ENCODE peak calls at places on chromosomes 12 and 14, in six cellular contexts. T, F, E, L, R and D are unnamed samples.

GRCh38 chr14:72753044-72753710 is 140.7 kb downstream of the DPF3 start:
- DNase-seq in R (no peak), L (no peak), E (no peak), T (no peak), F (no peak), D (no peak)

GRCh38 chr12:89621511-89621910 is 87.1 kb downstream of the ATP2B1 start:
- DNase-seq in L (no peak), E (no peak), R (no peak), T (no peak), F (no peak), D (no peak)

GRCh38 chr12:50825372-50825838 is 17.3 kb upstream of the TMPRSS12 start:
- DNase-seq in E (peak; percentile 18), L (no peak), T (peak; percentile 44), F (no peak), R (peak; percentile 18), D (peak; percentile 19)

GRCh38 chr14:101458536-101459391 is 102.5 kb upstream of the DIO3 start:
- DNase-seq in F (no peak), L (no peak), T (no peak), R (no peak), E (no peak), D (no peak)

GRCh38 chr14:24143511-24143910 is 2.1 kb upstream of the EMC9 start:
- DNase-seq in R (no peak), L (no peak), T (no peak), E (no peak), F (no peak), D (no peak)

GRCh38 chr12:3962661-3963483 is 89.7 kb upstream of the PARP11 start:
- DNase-seq in T (no peak), L (peak; percentile 66), R (no peak), F (no peak), E (no peak), D (no peak)

GRCh38 chr12:52058631-52059324 is 7.5 kb downstream of the NR4A1 start:
- DNase-seq in F (no peak), L (no peak), R (peak; percentile 82), T (no peak), E (peak; percentile 28), D (peak; percentile 61)

GRCh38 chr14:67641902-67642749 is 22.4 kb downstream of the ARG2 start:
- DNase-seq in T (no peak), R (no peak), E (no peak), F (no peak), L (no peak), D (no peak)

GRCh38 chr12:31557707-31558106 is 33.2 kb downstream of the DENND5B start:
- DNase-seq in E (no peak), L (no peak), T (no peak), F (no peak), R (no peak), D (no peak)

GRCh38 chr14:102949801-102950451 is 27.5 kb downstream of the AMN start:
- DNase-seq in T (no peak), E (peak; percentile 30), F (no peak), L (no peak), R (peak; percentile 95), D (peak; percentile 93)

GRCh38 chr12:103301642-103302620 is 193.8 kb downstream of the C12orf42 start:
- DNase-seq in E (no peak), L (no peak), T (no peak), R (peak; percentile 59), F (no peak), D (no peak)

GRCh38 chr14:103033744-103034143 is 23.6 kb downstream of the CDC42BPB start:
- DNase-seq in L (no peak), R (no peak), E (no peak), T (no peak), F (no peak), D (no peak)

GRCh38 chr12:40310201-40310600 is 85.4 kb downstream of the LRRK2 start:
- DNase-seq in F (no peak), T (no peak), L (no peak), E (no peak), R (no peak), D (no peak)

GRCh38 chr14:69093551-69094421 is 59.1 kb downstream of the DCAF5 start:
- DNase-seq in E (peak; percentile 19), R (peak; percentile 21), T (no peak), F (no peak), L (no peak), D (no peak)

GRCh38 chr12:59164991-59165718 is 244.9 kb upstream of the LRIG3 start:
- DNase-seq in T (no peak), L (no peak), R (peak; percentile 56), E (peak; percentile 31), F (no peak), D (peak; percentile 26)

GRCh38 chr12:42474391-42474790 is 115.2 kb downstream of the PRICKLE1 start:
- DNase-seq in T (no peak), L (no peak), F (no peak), E (no peak), R (no peak), D (no peak)

GRCh38 chr12:92571169-92571568 is 131.6 kb upstream of the PLEKHG7 start:
- DNase-seq in T (no peak), E (no peak), F (no peak), L (no peak), R (no peak), D (no peak)

GRCh38 chr12:111819191-111820158 is 22.6 kb upstream of the MAPKAPK5 start:
- DNase-seq in R (peak; percentile 68), F (no peak), L (no peak), E (no peak), T (no peak), D (peak; percentile 51)

GRCh38 chr12:28506271-28506670 is 316.0 kb downstream of the CCDC91 start:
- DNase-seq in L (no peak), R (no peak), F (no peak), T (no peak), E (no peak), D (no peak)

GRCh38 chr14:26839481-26839880 is 241.6 kb upstream of the NOVA1 start:
- DNase-seq in E (no peak), R (no peak), F (no peak), T (no peak), L (no peak), D (no peak)

GRCh38 chr14:65000868-65001600 is 14.3 kb downstream of the FNTB start:
- DNase-seq in R (no peak), E (no peak), T (no peak), L (no peak), F (no peak), D (no peak)

GRCh38 chr12:1496162-1496925 is 98.0 kb downstream of the FBXL14 start:
- DNase-seq in F (no peak), R (no peak), E (no peak), T (no peak), L (no peak), D (no peak)

GRCh38 chr12:64335886-64336466 is 54.6 kb downstream of the C12orf56 start:
- DNase-seq in L (no peak), T (no peak), R (no peak), F (no peak), E (no peak), D (no peak)